ENCODE peak calls at places on chromosome 11, in ten cellular contexts. One of them, this sample, is unnamed. For H3K4me1, the result is how much of the 10 kb centered on the place peaks cover.

GRCh38 chr11:134476435-134477021 is 64.5 kb upstream of the B3GAT1 start:
- DNase-seq in right lobe of liver: no peak
- DNase-seq in K562: peak
- DNase-seq in HCT116: no peak
- DNase-seq in neuronal stem cell: peak
- DNase-seq in spleen: no peak
- DNase-seq in RWPE2: no peak
- DNase-seq in right atrium auricular region: no peak
- DNase-seq in IMR-90: no peak
- DNase-seq in sigmoid colon: no peak
- DNase-seq in this sample: peak

GRCh38 chr11:64931290-64931689 is 4.4 kb downstream of the GPHA2 start:
- DNase-seq in right lobe of liver: no peak
- DNase-seq in K562: no peak
- DNase-seq in HCT116: no peak
- DNase-seq in neuronal stem cell: no peak
- DNase-seq in spleen: no peak
- DNase-seq in RWPE2: no peak
- DNase-seq in right atrium auricular region: no peak
- DNase-seq in IMR-90: no peak
- DNase-seq in sigmoid colon: no peak
- DNase-seq in this sample: no peak

GRCh38 chr11:45894555-45895247 is 9.2 kb downstream of the MAPK8IP1 start:
- DNase-seq in right lobe of liver: no peak
- DNase-seq in K562: no peak
- DNase-seq in HCT116: no peak
- DNase-seq in neuronal stem cell: no peak
- DNase-seq in spleen: no peak
- DNase-seq in RWPE2: no peak
- DNase-seq in right atrium auricular region: no peak
- DNase-seq in IMR-90: no peak
- DNase-seq in sigmoid colon: no peak
- DNase-seq in this sample: no peak

GRCh38 chr11:69123593-69124545 is 31.9 kb upstream of the SMIM38 start:
- DNase-seq in right lobe of liver: no peak
- DNase-seq in K562: no peak
- DNase-seq in HCT116: no peak
- DNase-seq in neuronal stem cell: no peak
- DNase-seq in spleen: peak
- DNase-seq in RWPE2: peak
- DNase-seq in right atrium auricular region: no peak
- DNase-seq in IMR-90: no peak
- DNase-seq in sigmoid colon: no peak
- DNase-seq in this sample: no peak

GRCh38 chr11:69342588-69343330 is 48.8 kb downstream of the MYEOV start:
- DNase-seq in right lobe of liver: no peak
- DNase-seq in K562: no peak
- DNase-seq in HCT116: no peak
- DNase-seq in neuronal stem cell: no peak
- DNase-seq in spleen: no peak
- DNase-seq in RWPE2: no peak
- DNase-seq in right atrium auricular region: no peak
- DNase-seq in IMR-90: no peak
- DNase-seq in sigmoid colon: no peak
- DNase-seq in this sample: no peak

GRCh38 chr11:126646701-126647209 is 291.3 kb downstream of the ST3GAL4 start:
- DNase-seq in right lobe of liver: no peak
- DNase-seq in K562: no peak
- DNase-seq in HCT116: no peak
- DNase-seq in neuronal stem cell: no peak
- DNase-seq in spleen: no peak
- DNase-seq in RWPE2: no peak
- DNase-seq in right atrium auricular region: no peak
- DNase-seq in IMR-90: peak
- DNase-seq in sigmoid colon: no peak
- DNase-seq in this sample: no peak

GRCh38 chr11:34601085-34601444 is 19.8 kb upstream of the EHF start:
- DNase-seq in right lobe of liver: no peak
- DNase-seq in K562: no peak
- DNase-seq in HCT116: no peak
- DNase-seq in neuronal stem cell: no peak
- DNase-seq in spleen: no peak
- DNase-seq in RWPE2: no peak
- DNase-seq in right atrium auricular region: no peak
- DNase-seq in IMR-90: peak
- DNase-seq in sigmoid colon: no peak
- DNase-seq in this sample: no peak

GRCh38 chr11:24560324-24560723 is 63.5 kb downstream of the LUZP2 start:
- DNase-seq in right lobe of liver: no peak
- DNase-seq in K562: no peak
- DNase-seq in HCT116: no peak
- DNase-seq in neuronal stem cell: no peak
- DNase-seq in spleen: no peak
- DNase-seq in RWPE2: no peak
- DNase-seq in right atrium auricular region: no peak
- DNase-seq in IMR-90: no peak
- DNase-seq in sigmoid colon: no peak
- DNase-seq in this sample: no peak

GRCh38 chr11:88338223-88338661 is 706 bp upstream of the CTSC start:
- DNase-seq in right lobe of liver: peak
- DNase-seq in K562: peak
- DNase-seq in HCT116: no peak
- DNase-seq in neuronal stem cell: no peak
- DNase-seq in spleen: peak
- DNase-seq in RWPE2: peak
- DNase-seq in right atrium auricular region: peak
- DNase-seq in IMR-90: peak
- DNase-seq in sigmoid colon: peak
- DNase-seq in this sample: no peak

GRCh38 chr11:83011333-83012167 is 60.1 kb downstream of the RAB30 start:
- DNase-seq in right lobe of liver: no peak
- DNase-seq in K562: no peak
- DNase-seq in HCT116: no peak
- DNase-seq in neuronal stem cell: no peak
- DNase-seq in spleen: no peak
- DNase-seq in RWPE2: no peak
- DNase-seq in right atrium auricular region: no peak
- DNase-seq in IMR-90: no peak
- DNase-seq in sigmoid colon: no peak
- DNase-seq in this sample: no peak

GRCh38 chr11:18775492-18776292 is 15.9 kb downstream of the PTPN5 start:
- DNase-seq in right lobe of liver: peak
- DNase-seq in K562: peak
- DNase-seq in HCT116: peak
- DNase-seq in neuronal stem cell: peak
- DNase-seq in spleen: no peak
- DNase-seq in RWPE2: peak
- DNase-seq in right atrium auricular region: no peak
- DNase-seq in IMR-90: peak
- DNase-seq in sigmoid colon: no peak
- DNase-seq in this sample: no peak

DNA sequence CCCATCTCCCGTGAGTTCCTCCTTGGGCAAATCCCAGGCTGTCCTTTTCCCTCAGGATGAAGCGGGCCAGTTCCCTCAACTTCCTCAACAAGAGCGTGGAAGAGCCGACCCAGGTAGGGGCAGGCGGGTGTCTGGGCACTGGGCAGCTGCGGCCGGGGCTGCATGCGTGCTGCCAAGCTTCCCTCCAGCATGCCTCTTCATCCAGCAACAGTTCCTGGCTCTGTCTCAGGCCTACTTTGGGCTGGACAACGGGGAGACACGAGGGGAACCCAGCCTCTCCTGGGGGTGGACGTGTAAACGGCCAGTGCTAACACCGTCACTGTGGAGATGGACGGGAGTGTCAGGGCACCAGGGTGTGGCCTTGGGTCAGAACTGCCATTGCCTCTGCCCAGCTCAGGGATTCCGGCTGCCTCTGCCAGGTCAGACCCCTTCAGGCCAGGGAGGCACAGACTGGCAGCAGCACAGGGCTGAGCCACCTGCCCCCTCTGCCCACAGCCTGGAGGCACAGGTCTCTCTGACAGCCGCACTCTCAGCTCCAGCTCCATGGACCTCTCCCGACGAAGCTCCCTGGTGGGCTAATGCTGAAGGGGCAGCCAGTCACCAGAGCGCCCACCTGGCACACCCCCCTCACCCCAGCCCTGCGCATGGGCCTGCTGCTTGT is 1.9 kb upstream of the RAB1B start:
- DNase-seq in right lobe of liver: no peak
- DNase-seq in K562: no peak
- DNase-seq in HCT116: no peak
- DNase-seq in neuronal stem cell: no peak
- DNase-seq in spleen: peak
- DNase-seq in RWPE2: peak
- DNase-seq in right atrium auricular region: no peak
- DNase-seq in IMR-90: no peak
- DNase-seq in sigmoid colon: no peak
- DNase-seq in this sample: no peak
- H3K4me3 ChIP-seq in right lobe of liver: no peak
- H3K4me3 ChIP-seq in K562: no peak
- H3K4me3 ChIP-seq in HCT116: peak
- H3K4me3 ChIP-seq in neuronal stem cell: peak
- H3K4me3 ChIP-seq in spleen: peak
- H3K4me3 ChIP-seq in RWPE2: no peak
- H3K4me3 ChIP-seq in right atrium auricular region: no peak
- H3K4me3 ChIP-seq in IMR-90: no peak
- H3K4me3 ChIP-seq in sigmoid colon: peak
- H3K4me3 ChIP-seq in this sample: no peak

DNA sequence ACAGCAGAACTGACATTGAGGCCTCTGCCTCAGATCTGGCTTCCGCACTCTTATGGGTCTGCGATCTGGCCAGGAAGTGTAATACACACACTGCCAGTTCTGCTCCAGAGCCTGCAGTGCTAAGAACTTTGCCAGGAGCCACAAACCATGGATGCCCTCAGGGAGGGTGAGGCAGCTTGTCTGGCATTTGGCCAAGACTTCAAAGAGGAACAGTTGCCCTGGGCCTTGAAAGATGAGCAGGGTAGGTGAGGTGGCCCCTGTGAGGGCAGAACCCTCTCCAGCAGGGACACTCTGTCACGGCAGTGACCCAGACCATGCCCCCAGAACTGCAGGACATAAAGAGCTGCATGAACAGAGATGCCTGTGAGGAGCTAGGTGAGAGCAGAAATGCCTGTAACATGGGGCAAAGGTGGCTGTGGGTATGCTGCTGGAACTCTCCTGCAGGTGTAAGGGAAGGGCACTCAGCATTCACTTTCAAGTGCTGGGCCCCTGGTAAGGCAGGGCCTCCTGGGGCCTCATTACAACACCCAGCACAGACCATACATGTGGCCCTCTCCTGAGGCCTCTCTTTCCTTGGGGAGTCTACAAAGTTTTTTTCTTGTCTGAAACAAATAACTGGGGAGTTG is 47.3 kb downstream of the NEU3 start:
- DNase-seq in right lobe of liver: no peak
- DNase-seq in K562: no peak
- DNase-seq in HCT116: peak
- DNase-seq in neuronal stem cell: no peak
- DNase-seq in spleen: no peak
- DNase-seq in RWPE2: no peak
- DNase-seq in right atrium auricular region: no peak
- DNase-seq in IMR-90: no peak
- DNase-seq in sigmoid colon: no peak
- DNase-seq in this sample: no peak
- H3K27ac ChIP-seq in right lobe of liver: no peak
- H3K27ac ChIP-seq in K562: peak
- H3K27ac ChIP-seq in HCT116: peak
- H3K27ac ChIP-seq in neuronal stem cell: no peak
- H3K27ac ChIP-seq in spleen: no peak
- H3K27ac ChIP-seq in RWPE2: no peak
- H3K27ac ChIP-seq in right atrium auricular region: no peak
- H3K27ac ChIP-seq in IMR-90: no peak
- H3K27ac ChIP-seq in sigmoid colon: no peak
- H3K27ac ChIP-seq in this sample: no peak

DNA sequence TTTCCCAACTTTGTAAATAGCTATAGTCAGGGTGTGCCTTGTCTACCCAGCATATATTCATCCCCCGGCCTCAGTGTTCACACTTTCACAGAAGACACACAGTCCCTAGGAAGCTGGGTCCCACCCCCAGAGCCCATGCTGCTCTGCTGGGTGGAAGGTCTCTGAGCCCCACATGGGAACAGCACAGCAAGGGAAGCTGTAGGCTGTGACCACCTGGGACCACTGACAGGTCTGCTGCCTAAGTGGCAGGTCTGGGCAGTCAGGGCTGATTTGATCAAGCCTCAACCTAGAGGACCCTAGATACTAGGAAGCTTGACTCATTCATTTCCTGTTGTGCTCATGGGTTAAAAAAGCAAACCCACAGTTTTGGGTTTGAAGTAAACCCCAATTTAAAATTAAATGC is 16.8 kb downstream of the IL10RA start:
- DNase-seq in right lobe of liver: no peak
- DNase-seq in K562: peak
- DNase-seq in HCT116: no peak
- DNase-seq in neuronal stem cell: no peak
- DNase-seq in spleen: peak
- DNase-seq in RWPE2: no peak
- DNase-seq in right atrium auricular region: peak
- DNase-seq in IMR-90: no peak
- DNase-seq in sigmoid colon: no peak
- DNase-seq in this sample: no peak
- H3K4me1 ChIP-seq in right lobe of liver: under half
- H3K4me1 ChIP-seq in K562: half or more
- H3K4me1 ChIP-seq in HCT116: under half
- H3K4me1 ChIP-seq in neuronal stem cell: under half
- H3K4me1 ChIP-seq in spleen: half or more
- H3K4me1 ChIP-seq in RWPE2: under half
- H3K4me1 ChIP-seq in right atrium auricular region: under half
- H3K4me1 ChIP-seq in IMR-90: under half
- H3K4me1 ChIP-seq in sigmoid colon: under half
- H3K4me1 ChIP-seq in this sample: under half

DNA sequence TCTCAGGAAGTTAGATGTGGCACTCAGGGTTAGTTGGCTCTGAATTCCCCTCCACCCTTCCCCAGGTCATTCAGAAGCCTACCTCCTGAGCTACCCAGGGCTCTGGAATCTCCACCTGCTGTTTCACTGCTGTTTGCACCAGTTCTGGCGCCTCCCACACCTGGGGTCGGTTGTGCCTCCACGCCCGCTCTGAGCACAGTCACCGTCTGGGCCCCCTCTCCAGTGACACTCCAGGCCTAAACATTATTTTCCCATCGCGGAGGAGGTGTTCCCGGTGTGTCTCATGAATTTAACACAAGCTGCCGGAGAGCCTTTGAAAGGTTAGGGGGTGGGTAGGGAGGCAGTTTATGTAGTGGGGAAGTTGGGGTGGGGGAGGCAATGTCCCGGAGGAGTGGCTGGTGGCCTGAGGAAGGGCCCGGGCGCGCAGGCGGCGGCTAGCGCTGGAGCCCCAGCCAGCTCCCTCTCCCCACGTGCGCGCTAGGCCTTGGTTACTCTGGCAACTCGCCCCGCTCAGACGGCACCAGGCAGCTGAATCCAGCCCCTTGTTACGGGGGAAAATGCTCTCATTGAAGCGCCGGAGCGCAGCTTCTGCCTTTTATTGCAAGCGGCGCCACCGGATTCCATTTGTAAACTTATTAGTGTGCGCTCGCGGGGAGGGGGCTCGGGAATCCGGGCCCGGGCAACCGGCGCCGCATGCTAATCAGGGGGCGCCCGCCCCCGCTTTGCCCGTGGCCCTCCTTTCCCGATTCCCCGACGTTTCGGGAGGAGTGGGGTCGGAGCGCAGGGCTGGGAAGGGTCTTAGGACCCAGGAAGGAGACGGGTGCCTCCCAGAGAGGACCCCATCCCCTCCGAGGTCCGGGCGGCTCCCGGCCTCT is 52.4 kb downstream of the GRIK4 start:
- DNase-seq in right lobe of liver: no peak
- DNase-seq in K562: no peak
- DNase-seq in HCT116: no peak
- DNase-seq in neuronal stem cell: peak
- DNase-seq in spleen: peak
- DNase-seq in RWPE2: no peak
- DNase-seq in right atrium auricular region: no peak
- DNase-seq in IMR-90: no peak
- DNase-seq in sigmoid colon: no peak
- DNase-seq in this sample: no peak
- H3K4me3 ChIP-seq in right lobe of liver: no peak
- H3K4me3 ChIP-seq in K562: no peak
- H3K4me3 ChIP-seq in HCT116: no peak
- H3K4me3 ChIP-seq in neuronal stem cell: peak
- H3K4me3 ChIP-seq in spleen: peak
- H3K4me3 ChIP-seq in RWPE2: peak
- H3K4me3 ChIP-seq in right atrium auricular region: peak
- H3K4me3 ChIP-seq in IMR-90: no peak
- H3K4me3 ChIP-seq in sigmoid colon: peak
- H3K4me3 ChIP-seq in this sample: peak

This sample was measured in iPS DF 6.9.